ENCODE peak calls at places on chromosomes 2 and 18, in four cellular contexts. Y is HCT116, S is K562, G is spleen. U is an unnamed sample.

GRCh38 chr2:234847364-234847635 is 104.5 kb upstream of the SH3BP4 start:
- DNase-seq in Y (no peak), G (no peak), S (no peak), U (no peak)

GRCh38 chr2:224666951-224667553 is 49.1 kb downstream of the CCDC195 start:
- DNase-seq in Y (no peak), S (no peak), G (no peak), U (no peak)

GRCh38 chr2:143939976-143940375 is 579.9 kb downstream of the ZEB2 start:
- DNase-seq in G (no peak), S (no peak), Y (no peak), U (no peak)

GRCh38 chr2:199100326-199101110 is 357.2 kb downstream of the SATB2 start:
- DNase-seq in G (no peak), Y (no peak), S (no peak), U (no peak)

GRCh38 chr2:109446531-109447131 is 167.1 kb downstream of the SEPTIN10 start:
- DNase-seq in S (no peak), G (peak), Y (no peak), U (peak)

GRCh38 chr2:119223521-119224390 is at the start of gene STEAP3:
- DNase-seq in S (peak), G (peak), Y (peak), U (peak)

GRCh38 chr2:157661776-157662175 is 33.1 kb upstream of the ACVR1C start:
- DNase-seq in G (no peak), Y (no peak), S (no peak), U (no peak)

GRCh38 chr2:210626849-210627248 is 70.5 kb downstream of the CPS1 start:
- DNase-seq in Y (no peak), G (no peak), S (no peak), U (no peak)

GRCh38 chr2:32235315-32235714 is 29.4 kb downstream of the NLRC4 start:
- DNase-seq in Y (no peak), S (no peak), G (no peak), U (no peak)

GRCh38 chr2:151809073-151809383 is 19.2 kb downstream of the ARL5A start:
- DNase-seq in G (no peak), S (no peak), Y (no peak), U (no peak)

GRCh38 chr2:189885368-189885767 is 101.1 kb downstream of the PMS1 start:
- DNase-seq in S (no peak), G (no peak), Y (no peak), U (no peak)

GRCh38 chr2:197322729-197323720 is 12.4 kb upstream of the ANKRD44 start:
- DNase-seq in G (no peak), Y (no peak), S (no peak), U (no peak)

DNA sequence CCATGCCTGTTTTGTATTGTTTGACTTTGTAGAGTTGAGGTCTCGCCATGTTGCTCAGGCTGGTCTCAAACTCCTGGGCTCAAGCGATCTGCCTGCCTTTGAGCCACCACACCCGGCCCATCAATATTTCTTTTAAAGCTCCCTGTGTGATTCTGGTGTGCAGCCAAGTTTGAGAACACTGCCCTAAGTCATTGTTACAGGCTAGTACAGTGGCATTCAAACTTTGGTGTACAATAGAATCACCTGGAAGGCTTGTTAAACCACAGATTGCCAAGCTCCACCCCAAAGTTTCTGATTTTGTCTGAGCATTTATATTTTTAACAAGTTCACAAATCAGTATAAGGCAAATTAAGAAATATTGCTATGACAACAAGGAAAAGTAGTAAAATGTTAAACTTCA is 100.0 kb downstream of the RBBP8 start:
- DNase-seq in Y (no peak), S (no peak), G (no peak), U (no peak)
- TF ChIP-seq POLR2AphosphoS5 in Y (no peak), S (no peak), G (no peak), U (no peak)

DNA sequence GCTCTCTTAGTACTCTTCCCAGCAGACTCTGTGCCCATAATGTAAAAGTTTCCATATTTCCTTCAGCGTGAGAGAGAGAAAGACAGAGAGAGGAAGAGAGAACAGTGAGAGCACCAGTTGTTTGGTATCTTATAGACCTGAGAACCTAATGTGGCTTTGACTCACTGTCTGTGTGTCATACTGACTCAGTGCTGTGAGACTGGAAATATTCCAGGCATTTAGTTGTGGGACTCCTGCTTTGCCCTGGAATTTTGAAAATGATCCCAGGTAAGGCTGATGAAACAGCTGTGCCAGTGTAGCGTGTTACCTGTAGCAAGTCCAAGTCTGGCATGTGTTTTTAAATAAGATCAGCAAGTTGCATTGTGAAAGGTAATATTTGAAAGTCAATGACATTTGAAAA is 87.9 kb upstream of the KCNH7 start:
- DNase-seq in Y (peak), G (no peak), S (no peak), U (no peak)
- H3K27ac ChIP-seq in Y (no peak), G (no peak), S (no peak), U (no peak)

DNA sequence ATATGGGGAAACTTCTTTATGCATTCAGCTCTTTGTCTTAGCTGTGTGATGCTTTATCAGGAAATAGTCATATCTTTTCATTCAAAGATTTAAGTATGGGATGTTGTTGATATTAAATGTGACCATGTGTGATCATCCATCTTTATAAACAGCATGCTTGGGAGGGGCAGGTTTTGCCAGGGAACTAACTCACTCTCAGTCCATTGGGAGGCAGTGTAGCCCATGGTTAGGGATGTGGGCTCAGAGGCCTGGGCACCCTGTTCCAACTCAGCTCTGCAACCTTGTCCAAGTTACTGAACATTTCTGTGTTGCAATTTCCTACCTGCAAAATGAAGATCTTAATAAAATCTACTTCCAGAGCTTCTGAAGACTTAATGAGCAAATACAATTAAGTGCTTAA is 92.0 kb upstream of the BCL2L11 start:
- DNase-seq in Y (peak), S (peak), G (no peak), U (no peak)
- TF ChIP-seq CTCF in Y (peak), S (peak), G (no peak), U (no peak)

GRCh38 chr2:207315131-207315530 is 149.4 kb upstream of the KLF7 start:
- DNase-seq in Y (no peak), S (no peak), G (no peak), U (no peak)

GRCh38 chr2:207312006-207312356 is 146.2 kb upstream of the KLF7 start:
- DNase-seq in S (no peak), Y (no peak), G (no peak), U (no peak)

GRCh38 chr2:207308519-207309224 is 142.9 kb upstream of the KLF7 start:
- DNase-seq in Y (no peak), G (no peak), S (no peak), U (no peak)

GRCh38 chr2:207313947-207314346 is 148.2 kb upstream of the KLF7 start:
- DNase-seq in Y (no peak), S (no peak), G (no peak), U (no peak)

DNA sequence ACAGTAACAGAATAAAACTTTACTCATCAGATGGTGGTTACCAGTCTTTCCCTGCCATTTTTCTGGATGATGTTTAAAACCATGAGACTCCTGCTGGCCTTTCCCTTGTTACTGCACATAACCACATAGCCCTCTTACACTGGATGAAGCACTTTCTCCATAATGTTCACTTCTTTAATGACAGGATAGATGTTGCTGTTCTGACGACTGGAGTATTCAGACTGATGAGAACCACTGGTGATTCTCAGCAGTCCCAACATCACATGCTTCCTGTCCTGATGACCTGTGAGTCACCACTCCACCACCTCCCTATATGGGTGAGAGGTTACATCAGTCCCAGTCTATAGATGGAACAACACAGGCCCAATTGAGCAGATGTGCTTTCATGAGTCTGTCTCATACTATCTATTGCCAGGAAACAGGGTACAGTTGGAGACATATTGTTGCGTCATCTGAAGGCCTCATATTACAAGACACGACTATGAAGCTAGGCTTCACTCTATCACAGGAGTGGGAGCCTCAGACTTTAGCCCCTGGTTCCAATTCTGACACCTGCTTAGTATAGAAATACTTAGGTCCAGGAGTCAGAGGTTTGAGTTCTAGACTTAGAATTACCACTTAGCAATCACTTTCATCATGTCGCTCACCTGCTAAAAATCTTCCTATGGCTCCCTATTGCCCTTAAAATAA is 145.7 kb upstream of the KLF7 start:
- DNase-seq in Y (peak), G (no peak), S (peak), U (peak)
- TF ChIP-seq POLR2AphosphoS5 in Y (peak), G (peak), S (no peak), U (no peak)

GRCh38 chr2:8515864-8516533 is 165.9 kb upstream of the ID2 start:
- DNase-seq in S (no peak), G (no peak), Y (no peak), U (no peak)
- H3K27ac ChIP-seq in S (no peak), G (peak), Y (no peak), U (no peak)